ENCODE peak calls at places on chromosomes 6 and 20, in four cellular contexts. Z is adipocyte, F is cardiac fibroblast, H is HFF-Myc. N is an unnamed sample.

GRCh38 chr6:134925800-134926199 is 24.1 kb downstream of the ALDH8A1 start:
- DNase-seq in Z (no peak), F (peak), H (no peak), N (no peak)

GRCh38 chr20:8242066-8242465 is 110.0 kb downstream of the PLCB1 start:
- DNase-seq in Z (no peak), F (no peak), H (no peak), N (no peak)

GRCh38 chr20:31738729-31739549 is at the start of gene TPX2:
- DNase-seq in Z (peak), F (peak), H (peak), N (peak)

GRCh38 chr6:97304701-97305100 is 21.7 kb upstream of the MMS22L start:
- DNase-seq in Z (no peak), F (no peak), H (no peak), N (no peak)

GRCh38 chr6:30819287-30819917 is 64.9 kb upstream of the DDR1 start:
- DNase-seq in Z (no peak), F (no peak), H (no peak), N (no peak)

GRCh38 chr6:37033255-37033654 is 27.8 kb downstream of the FGD2 start:
- DNase-seq in Z (no peak), F (no peak), H (no peak), N (peak)

GRCh38 chr20:63678071-63678470 is 18.4 kb upstream of the TNFRSF6B start:
- DNase-seq in Z (no peak), F (no peak), H (no peak), N (no peak)

GRCh38 chr6:118548136-118548535 is at the start of gene PLN:
- DNase-seq in Z (no peak), F (peak), H (no peak), N (no peak)

GRCh38 chr20:17859616-17860232 is 108.9 kb downstream of the SNX5 start:
- DNase-seq in Z (no peak), F (no peak), H (no peak), N (no peak)

GRCh38 chr6:5968817-5969726 is 37.7 kb downstream of the NRN1 start:
- DNase-seq in Z (peak), F (peak), H (no peak), N (no peak)

GRCh38 chr6:139927236-139927635 is 552.8 kb upstream of the CITED2 start:
- DNase-seq in Z (peak), F (peak), H (no peak), N (no peak)

GRCh38 chr20:52622086-52622485 is 350.1 kb upstream of the TSHZ2 start:
- DNase-seq in Z (no peak), F (no peak), H (no peak), N (no peak)

GRCh38 chr6:24802271-24803059 is 3.7 kb upstream of the ARMH2 start:
- DNase-seq in Z (no peak), F (no peak), H (no peak), N (no peak)

GRCh38 chr6:108492131-108492766 is 68.5 kb upstream of the FOXO3 start:
- DNase-seq in Z (peak), F (peak), H (peak), N (peak)

GRCh38 chr6:16239090-16239797 is 857 bp downstream of the GMPR start:
- DNase-seq in Z (peak), F (peak), H (no peak), N (peak)

GRCh38 chr6:143673638-143674037 is 4.1 kb upstream of the PHACTR2 start:
- DNase-seq in Z (peak), F (peak), H (peak), N (peak)
- H3K4me3 ChIP-seq in Z (no peak), F (no peak), H (no peak), N (no peak)

DNA sequence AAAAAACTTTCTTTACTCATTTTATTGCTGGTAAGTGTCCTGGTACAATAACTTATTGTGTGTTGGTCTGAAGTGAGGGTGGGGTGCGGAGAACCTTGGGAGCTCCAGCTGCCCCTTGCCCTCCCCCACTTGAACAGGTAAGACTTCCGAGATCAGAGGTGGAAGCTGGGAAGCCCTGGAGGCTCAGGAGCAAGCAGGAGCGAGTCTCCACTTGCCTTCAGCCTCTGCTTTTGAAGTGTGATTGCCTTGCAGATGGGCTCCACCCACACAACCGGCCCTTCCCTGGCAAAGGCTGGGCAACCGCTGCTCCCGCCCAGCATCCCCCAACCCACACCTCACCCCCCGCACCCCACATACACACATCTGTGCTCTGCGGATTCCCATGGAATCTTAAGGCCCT is 179.6 kb downstream of the TFAP2C start:
- DNase-seq in Z (no peak), F (no peak), H (no peak), N (no peak)
- H3K4me3 ChIP-seq in Z (no peak), F (no peak), H (no peak), N (no peak)

GRCh38 chr20:25480156-25480555 is 72.7 kb downstream of the GINS1 start:
- DNase-seq in Z (no peak), F (no peak), H (no peak), N (no peak)

GRCh38 chr20:25480797-25481196 is 73.3 kb downstream of the GINS1 start:
- DNase-seq in Z (no peak), F (no peak), H (no peak), N (no peak)

GRCh38 chr20:25479638-25480037 is 72.2 kb downstream of the GINS1 start:
- DNase-seq in Z (no peak), F (no peak), H (no peak), N (no peak)

GRCh38 chr20:25481918-25482253 is 74.4 kb downstream of the GINS1 start:
- DNase-seq in Z (no peak), F (no peak), H (no peak), N (no peak)

DNA sequence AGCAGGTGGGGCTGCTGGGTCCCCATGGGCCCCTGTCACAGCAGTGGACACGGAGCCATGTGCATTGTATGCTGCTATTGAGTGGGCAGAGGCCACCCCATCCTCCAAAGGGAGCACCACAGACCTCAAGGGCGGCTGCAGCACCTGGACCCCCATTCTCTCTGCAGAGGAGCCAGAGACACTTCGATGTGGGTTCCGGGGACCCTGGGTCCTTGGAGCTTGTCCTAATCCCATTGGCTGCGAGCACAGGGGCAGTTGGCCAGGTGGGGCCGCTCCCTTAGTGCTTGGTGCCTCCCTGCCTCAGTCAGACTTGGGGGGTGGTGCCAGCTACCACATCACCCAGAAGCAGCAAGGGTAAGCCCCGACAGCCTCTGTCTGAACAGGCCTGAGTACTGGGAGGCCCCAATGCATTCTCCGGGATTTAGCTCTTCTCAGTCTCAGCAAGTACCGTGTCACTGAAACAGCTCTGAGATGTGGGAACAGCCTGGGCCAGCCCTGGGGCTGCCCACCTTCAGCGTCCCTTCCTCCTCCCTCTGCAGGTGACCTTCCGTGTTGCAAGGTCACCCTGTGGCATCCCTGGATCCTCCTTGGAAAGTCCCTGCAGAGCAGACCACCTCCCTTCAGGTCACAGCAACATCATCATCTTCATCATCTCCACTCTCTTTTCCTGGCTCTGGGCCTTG is 73.9 kb downstream of the GINS1 start:
- DNase-seq in Z (no peak), F (no peak), H (no peak), N (no peak)
- H3K4me3 ChIP-seq in Z (no peak), F (no peak), H (no peak), N (no peak)

GRCh38 chr6:142356271-142356938 is 54.6 kb downstream of the ADGRG6 start:
- DNase-seq in Z (peak), F (peak), H (no peak), N (no peak)
- H3K4me3 ChIP-seq in Z (peak), F (no peak), H (no peak), N (no peak)

GRCh38 chr6:15088904-15089568 is 156.8 kb upstream of the JARID2 start:
- DNase-seq in Z (no peak), F (no peak), H (no peak), N (no peak)
- H3K4me3 ChIP-seq in Z (no peak), F (no peak), H (no peak), N (no peak)

DNA sequence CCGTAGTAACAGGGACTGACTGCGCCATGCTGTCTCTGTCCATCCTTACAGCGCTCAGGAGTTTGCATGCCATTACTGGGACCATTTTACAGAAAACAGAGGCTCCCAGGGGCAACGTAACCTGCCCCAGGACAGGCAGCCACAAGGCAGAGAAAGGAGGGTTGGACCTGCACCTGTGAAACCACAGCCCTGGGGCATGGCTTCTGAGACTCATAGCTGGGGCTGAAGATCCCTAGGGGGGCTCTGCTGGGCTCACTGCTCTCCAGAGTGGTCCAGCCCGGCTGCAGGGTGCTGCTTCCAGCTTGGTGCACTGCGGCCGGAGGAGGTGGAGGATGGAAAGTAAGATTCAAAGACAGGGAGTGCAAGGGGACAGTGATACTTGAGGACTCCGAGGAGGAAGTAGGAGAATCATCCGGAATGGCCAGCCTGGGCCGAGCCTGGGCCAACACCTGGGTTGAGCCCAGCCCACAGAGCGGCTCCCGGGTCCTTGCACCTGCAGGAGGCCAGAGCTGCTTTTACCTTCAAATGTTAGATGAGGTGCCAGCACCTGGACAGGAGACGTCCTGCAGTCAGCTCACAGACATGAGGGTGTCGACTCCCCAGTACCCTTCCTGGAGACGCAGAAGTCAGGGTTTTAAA is 183.2 kb downstream of the CDH4 start:
- DNase-seq in Z (no peak), F (no peak), H (no peak), N (no peak)
- H3K4me3 ChIP-seq in Z (no peak), F (no peak), H (no peak), N (no peak)

GRCh38 chr20:6008254-6008653 is 45.6 kb downstream of the LRRN4 start:
- DNase-seq in Z (peak), F (peak), H (peak), N (no peak)
- H3K4me3 ChIP-seq in Z (peak), F (peak), H (peak), N (no peak)

DNA sequence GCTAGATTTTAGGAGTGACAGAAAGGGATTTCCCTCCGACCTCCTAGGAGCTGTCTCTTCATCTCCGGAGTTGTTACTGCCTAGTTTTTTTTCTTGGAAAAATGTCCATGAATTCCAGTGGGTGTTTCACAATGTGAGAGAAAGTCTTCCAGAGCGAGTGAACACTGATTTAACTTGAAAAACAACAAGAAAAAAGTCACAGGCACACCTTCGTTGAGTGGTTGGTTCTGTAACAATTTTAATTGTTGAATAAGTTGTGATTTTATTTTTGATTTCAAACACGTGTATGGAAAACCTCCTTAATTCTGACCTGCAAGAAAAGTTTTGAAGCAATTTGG is 2.9 kb downstream of the TFAP2C start:
- DNase-seq in Z (peak), F (no peak), H (no peak), N (no peak)
- H3K4me3 ChIP-seq in Z (no peak), F (no peak), H (peak), N (no peak)

DNA sequence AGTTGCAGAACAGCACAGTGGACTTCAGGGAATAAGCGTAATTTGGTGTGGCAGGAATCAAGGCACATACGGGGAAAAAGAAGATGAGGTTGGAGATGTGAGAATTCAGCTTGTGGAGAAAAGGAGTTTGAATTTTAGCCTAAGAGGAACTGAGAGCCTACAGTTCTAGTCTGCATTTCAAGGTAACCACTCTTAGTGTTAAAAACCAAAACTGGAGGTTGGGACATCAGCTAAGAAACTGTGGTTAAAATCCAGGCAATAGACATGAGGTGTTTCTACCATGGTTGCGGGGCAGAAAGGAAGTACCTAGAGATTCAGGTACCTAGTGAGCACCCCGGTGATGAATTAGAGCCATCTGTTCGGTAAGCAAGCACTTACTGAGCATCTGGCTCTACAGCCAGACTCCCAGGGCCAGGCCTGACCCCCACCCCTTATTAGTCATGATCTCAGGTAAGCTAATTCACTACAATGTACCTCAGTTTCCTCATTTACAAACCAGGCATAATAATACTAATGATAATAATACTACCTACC is 44.4 kb downstream of the FAXC start:
- DNase-seq in Z (no peak), F (no peak), H (no peak), N (no peak)
- H3K4me3 ChIP-seq in Z (no peak), F (no peak), H (no peak), N (no peak)

N was measured in mucosa of descending colon.